ENCODE peak calls at places on chromosomes 3 and 15, in eight cellular contexts. N is OCI-LY7, U is right lobe of liver, C is cardiac muscle cell, Q is SJCRH30, H is heart left ventricle, B is GM23338, R is mammary epithelial cell. E is an unnamed sample.

GRCh38 chr15:31435256-31435781 is 108.7 kb downstream of the KLF13 start:
- DNase-seq in N (peak; percentile 94), U (peak; percentile 81), C (peak; percentile 89), Q (peak; percentile 77), H (peak; percentile 89), B (peak; percentile 93), R (peak; percentile 28), E (peak; percentile 54)

GRCh38 chr3:148951599-148952361 is 39.6 kb upstream of the GYG1 start:
- DNase-seq in N (no peak), U (no peak), C (no peak), Q (no peak), H (no peak), B (no peak), R (no peak), E (no peak)

GRCh38 chr3:64732570-64732969 is 44.8 kb upstream of the ADAMTS9 start:
- DNase-seq in N (no peak), U (no peak), C (peak; percentile 33), Q (no peak), H (no peak), B (no peak), R (no peak), E (no peak)

GRCh38 chr15:101420232-101420631 is 69.3 kb downstream of the PCSK6 start:
- DNase-seq in N (no peak), U (no peak), C (no peak), Q (no peak), H (no peak), B (no peak), R (no peak), E (no peak)

GRCh38 chr3:37074178-37074577 is 80.9 kb downstream of the MLH1 start:
- DNase-seq in N (no peak), U (no peak), C (peak; percentile 73), Q (no peak), H (no peak), B (no peak), R (peak; percentile 46), E (no peak)

GRCh38 chr15:98085003-98085639 is 124.6 kb downstream of the ARRDC4 start:
- DNase-seq in N (peak; percentile 48), U (no peak), C (peak; percentile 76), Q (peak; percentile 18), H (no peak), B (peak; percentile 80), R (peak; percentile 51), E (peak; percentile 73)

GRCh38 chr15:96351801-96352593 is 21.5 kb downstream of the NR2F2 start:
- DNase-seq in N (no peak), U (peak; percentile 81), C (no peak), Q (no peak), H (peak; percentile 72), B (peak; percentile 72), R (no peak), E (no peak)

GRCh38 chr3:45881031-45882022 is 5.0 kb upstream of the CCR9 start:
- DNase-seq in N (no peak), U (no peak), C (peak; percentile 37), Q (no peak), H (no peak), B (no peak), R (peak; percentile 82), E (no peak)

GRCh38 chr15:36356978-36357582 is 222.3 kb upstream of the CDIN1 start:
- DNase-seq in N (no peak), U (no peak), C (peak; percentile 78), Q (no peak), H (no peak), B (no peak), R (no peak), E (no peak)

GRCh38 chr3:88219138-88219792 is 69.5 kb downstream of the C3orf38 start:
- DNase-seq in N (peak; percentile 81), U (no peak), C (peak; percentile 83), Q (peak; percentile 56), H (no peak), B (peak; percentile 91), R (peak; percentile 48), E (no peak)

GRCh38 chr3:5056005-5056391 is 66.1 kb upstream of the ARL8B start:
- DNase-seq in N (no peak), U (no peak), C (no peak), Q (no peak), H (no peak), B (no peak), R (no peak), E (no peak)

GRCh38 chr3:35639251-35640185 is at the start of gene ARPP21:
- DNase-seq in N (peak; percentile 61), U (peak; percentile 68), C (no peak), Q (no peak), H (peak; percentile 65), B (peak; percentile 57), R (no peak), E (no peak)

GRCh38 chr3:30082652-30083051 is 523.7 kb upstream of the TGFBR2 start:
- DNase-seq in N (no peak), U (no peak), C (no peak), Q (no peak), H (no peak), B (peak; percentile 65), R (no peak), E (no peak)

GRCh38 chr3:17686613-17687012 is 55.8 kb downstream of the TBC1D5 start:
- DNase-seq in N (peak; percentile 7), U (no peak), C (peak; percentile 36), Q (no peak), H (no peak), B (peak; percentile 62), R (no peak), E (no peak)

GRCh38 chr3:143972155-143972494 is 502 bp downstream of the DIPK2A start:
- DNase-seq in N (no peak), U (no peak), C (no peak), Q (no peak), H (no peak), B (no peak), R (no peak), E (no peak)

GRCh38 chr3:35042210-35042960 is 596.9 kb upstream of the ARPP21 start:
- DNase-seq in N (no peak), U (peak; percentile 47), C (no peak), Q (no peak), H (no peak), B (no peak), R (no peak), E (no peak)

GRCh38 chr3:192915724-192916123 is 1.9 kb downstream of the MB21D2 start:
- DNase-seq in N (no peak), U (no peak), C (no peak), Q (no peak), H (no peak), B (no peak), R (no peak), E (no peak)

GRCh38 chr15:29401644-29402043 is 132.0 kb upstream of the NSMCE3 start:
- DNase-seq in N (no peak), U (no peak), C (no peak), Q (no peak), H (no peak), B (no peak), R (no peak), E (no peak)

GRCh38 chr3:79018671-79019136 is 749.1 kb downstream of the ROBO1 start:
- DNase-seq in N (no peak), U (peak; percentile 59), C (peak; percentile 83), Q (peak; percentile 66), H (peak; percentile 70), B (peak; percentile 77), R (peak; percentile 72), E (no peak)

GRCh38 chr15:93862791-93863190 is 368.6 kb upstream of the MCTP2 start:
- DNase-seq in N (no peak), U (no peak), C (no peak), Q (no peak), H (no peak), B (no peak), R (no peak), E (no peak)

GRCh38 chr3:114332342-114333179 is 38.7 kb downstream of the TIGIT start:
- DNase-seq in N (peak; percentile 26), U (no peak), C (no peak), Q (no peak), H (no peak), B (no peak), R (no peak), E (no peak)
- H3K27ac ChIP-seq in N (no peak overlapping the region), U (no peak overlapping the region), C (no peak overlapping the region), Q (no peak overlapping the region), H (no peak overlapping the region), B (peak overlapping the region; percentile 78), R (no peak overlapping the region), E (peak overlapping the region; percentile 80)

DNA sequence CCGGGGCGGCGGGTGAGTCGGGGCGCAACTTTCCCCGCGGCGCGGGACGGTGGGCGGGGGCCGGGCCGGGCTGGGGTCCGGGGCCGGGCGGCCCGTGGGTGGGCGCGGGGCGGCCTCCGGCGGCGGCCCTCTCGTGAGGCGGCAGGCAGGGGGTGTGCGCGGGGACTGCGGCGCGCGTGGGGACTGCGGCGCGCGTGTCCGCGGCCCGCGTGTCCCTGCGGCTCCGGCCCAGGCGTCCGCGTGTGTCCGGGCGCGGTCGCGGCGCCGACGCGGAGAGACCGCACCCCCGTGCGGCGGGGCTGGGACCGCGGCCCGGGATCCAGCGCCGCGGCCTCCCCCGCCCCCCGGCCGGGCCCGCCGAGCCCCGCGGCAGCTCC is 349 bp downstream of the PLXNA1 start:
- DNase-seq in N (no peak), U (no peak), C (peak; percentile 18), Q (no peak), H (no peak), B (no peak), R (no peak), E (no peak)
- H3K4me3 ChIP-seq in N (peak overlapping the region; percentile 59), U (peak overlapping the region; percentile 47), C (peak overlapping the region; percentile 89), Q (peak overlapping the region; percentile 92), H (peak overlapping the region; percentile 60), B (peak overlapping the region; percentile 72), R (no peak overlapping the region), E (no peak overlapping the region)

DNA sequence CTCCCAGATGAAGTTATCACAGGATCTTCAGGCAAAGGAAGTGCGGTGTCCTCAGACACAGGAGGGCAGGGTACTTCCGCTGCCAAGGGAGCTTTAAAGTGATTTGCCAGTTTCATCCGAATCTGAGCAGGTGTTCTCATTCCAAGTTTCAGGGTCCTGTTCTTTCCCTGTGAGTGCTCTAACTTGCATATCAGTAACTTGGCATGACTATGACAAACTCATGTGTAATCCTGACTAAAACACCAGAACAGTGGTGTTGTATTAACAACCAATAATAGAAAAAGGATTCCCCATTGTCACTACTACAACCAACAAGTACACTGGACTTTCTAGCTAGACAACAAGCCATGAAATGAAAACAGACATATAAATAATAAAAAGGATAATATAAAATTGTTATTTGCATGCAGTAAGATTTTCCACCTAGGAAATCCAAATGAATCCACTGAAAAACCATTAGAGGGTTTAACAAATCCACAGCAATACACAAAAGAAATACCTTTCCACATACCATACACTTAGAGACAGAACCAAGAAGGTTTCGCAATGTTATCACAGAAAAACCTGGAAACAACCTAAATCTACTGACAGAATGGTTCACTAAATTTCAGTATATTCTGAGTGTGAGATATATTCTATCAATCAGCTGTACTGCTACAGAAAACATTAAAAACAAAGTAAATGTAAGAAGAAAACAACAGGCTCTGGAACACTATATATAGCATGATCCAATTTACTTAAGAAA is 40.9 kb upstream of the RPL35A start:
- DNase-seq in N (no peak), U (no peak), C (no peak), Q (no peak), H (no peak), B (no peak), R (no peak), E (no peak)
- H3K4me1 ChIP-seq in N (no peaks in the 10 kb centered on the region), U (no peaks in the 10 kb centered on the region), C (peaks cover 3% of the 10 kb centered on the region), Q (no peaks in the 10 kb centered on the region), H (peaks cover 4% of the 10 kb centered on the region), B (no peaks in the 10 kb centered on the region), R (peaks cover 19% of the 10 kb centered on the region), E (peaks cover 7% of the 10 kb centered on the region)

DNA sequence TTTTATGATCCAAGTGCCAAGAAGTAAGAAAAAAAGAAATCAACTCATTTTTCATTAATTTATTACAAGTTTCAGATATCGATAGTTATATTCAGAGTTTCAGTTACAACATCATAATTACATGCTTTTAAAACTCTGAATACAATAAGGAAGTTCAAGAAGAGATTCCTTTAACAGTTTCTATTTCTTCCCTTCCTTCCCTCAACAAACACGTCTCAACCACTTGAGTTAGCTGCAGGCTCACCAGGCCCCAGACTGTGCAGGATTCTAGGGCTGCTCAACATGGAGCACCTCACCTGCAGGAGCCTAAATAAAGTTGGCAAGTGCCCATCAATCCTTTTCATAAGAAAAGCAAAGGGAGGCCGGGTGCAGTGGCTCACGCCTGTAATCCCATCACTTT is 79.2 kb upstream of the FNDC3B start:
- DNase-seq in N (no peak), U (no peak), C (no peak), Q (no peak), H (no peak), B (no peak), R (no peak), E (no peak)
- H3K27ac ChIP-seq in N (no peak overlapping the region), U (peak overlapping the region; percentile 80), C (no peak overlapping the region), Q (no peak overlapping the region), H (no peak overlapping the region), B (no peak overlapping the region), R (peak overlapping the region; percentile 76), E (no peak overlapping the region)